ENCODE peak calls at places on chromosomes 4 and X, in eight cellular contexts. One of them, this sample, is unnamed.

GRCh38 chr4:153146031-153146430 is 58.2 kb upstream of the TRIM2 start:
- DNase-seq in Calu3: no peak
- DNase-seq in MCF 10A: no peak
- DNase-seq in tibial nerve: no peak
- DNase-seq in cardiac fibroblast: no peak
- DNase-seq in CD8-positive, alpha-beta T cell: no peak
- DNase-seq in WERI-Rb-1: no peak
- DNase-seq in endothelial cell: no peak
- DNase-seq in this sample: no peak

GRCh38 chr4:58776627-58777026 is 1666.4 kb upstream of the IGFBP7 start:
- DNase-seq in Calu3: no peak
- DNase-seq in tibial nerve: no peak
- DNase-seq in WERI-Rb-1: no peak
- DNase-seq in cardiac fibroblast: peak; percentile 1
- DNase-seq in MCF 10A: peak; percentile 21
- DNase-seq in CD8-positive, alpha-beta T cell: no peak
- DNase-seq in endothelial cell: no peak
- DNase-seq in this sample: no peak

GRCh38 chr4:115366390-115366789 is 253.0 kb upstream of the NDST4 start:
- DNase-seq in tibial nerve: no peak
- DNase-seq in CD8-positive, alpha-beta T cell: no peak
- DNase-seq in WERI-Rb-1: no peak
- DNase-seq in MCF 10A: no peak
- DNase-seq in cardiac fibroblast: no peak
- DNase-seq in endothelial cell: no peak
- DNase-seq in Calu3: no peak
- DNase-seq in this sample: no peak

GRCh38 chr4:72314869-72315268 is 254.2 kb downstream of the ADAMTS3 start:
- DNase-seq in cardiac fibroblast: peak; percentile 83
- DNase-seq in WERI-Rb-1: no peak
- DNase-seq in MCF 10A: peak; percentile 91
- DNase-seq in Calu3: no peak
- DNase-seq in tibial nerve: peak; percentile 19
- DNase-seq in endothelial cell: no peak
- DNase-seq in CD8-positive, alpha-beta T cell: no peak
- DNase-seq in this sample: no peak

GRCh38 chrX:153917814-153918213 is 8.2 kb downstream of the ARHGAP4 start:
- DNase-seq in CD8-positive, alpha-beta T cell: no peak
- DNase-seq in WERI-Rb-1: no peak
- DNase-seq in Calu3: no peak
- DNase-seq in cardiac fibroblast: no peak
- DNase-seq in endothelial cell: no peak
- DNase-seq in tibial nerve: no peak
- DNase-seq in MCF 10A: no peak
- DNase-seq in this sample: no peak

GRCh38 chr4:89755210-89755609 is 81.8 kb downstream of the SNCA start:
- DNase-seq in cardiac fibroblast: no peak
- DNase-seq in tibial nerve: no peak
- DNase-seq in Calu3: no peak
- DNase-seq in MCF 10A: peak; percentile 22
- DNase-seq in WERI-Rb-1: no peak
- DNase-seq in CD8-positive, alpha-beta T cell: no peak
- DNase-seq in endothelial cell: no peak
- DNase-seq in this sample: no peak

GRCh38 chr4:8130346-8131066 is 28.1 kb downstream of the ABLIM2 start:
- DNase-seq in CD8-positive, alpha-beta T cell: no peak
- DNase-seq in endothelial cell: no peak
- DNase-seq in cardiac fibroblast: no peak
- DNase-seq in tibial nerve: no peak
- DNase-seq in Calu3: no peak
- DNase-seq in MCF 10A: no peak
- DNase-seq in WERI-Rb-1: no peak
- DNase-seq in this sample: no peak

GRCh38 chr4:104425003-104425402 is 69.7 kb downstream of the CXXC4 start:
- DNase-seq in MCF 10A: no peak
- DNase-seq in Calu3: no peak
- DNase-seq in WERI-Rb-1: no peak
- DNase-seq in tibial nerve: no peak
- DNase-seq in cardiac fibroblast: no peak
- DNase-seq in endothelial cell: no peak
- DNase-seq in CD8-positive, alpha-beta T cell: no peak
- DNase-seq in this sample: no peak

GRCh38 chr4:124060261-124060918 is 652.1 kb downstream of the ANKRD50 start:
- DNase-seq in MCF 10A: peak; percentile 45
- DNase-seq in tibial nerve: peak; percentile 76
- DNase-seq in cardiac fibroblast: peak; percentile 93
- DNase-seq in Calu3: no peak
- DNase-seq in endothelial cell: no peak
- DNase-seq in CD8-positive, alpha-beta T cell: no peak
- DNase-seq in WERI-Rb-1: no peak
- DNase-seq in this sample: no peak

GRCh38 chr4:86432552-86433134 is 72.8 kb upstream of the MAPK10 start:
- DNase-seq in CD8-positive, alpha-beta T cell: no peak
- DNase-seq in WERI-Rb-1: no peak
- DNase-seq in tibial nerve: no peak
- DNase-seq in Calu3: no peak
- DNase-seq in endothelial cell: no peak
- DNase-seq in MCF 10A: no peak
- DNase-seq in cardiac fibroblast: no peak
- DNase-seq in this sample: no peak

GRCh38 chr4:186566068-186566467 is 10.7 kb upstream of the MTNR1A start:
- DNase-seq in Calu3: no peak
- DNase-seq in tibial nerve: no peak
- DNase-seq in CD8-positive, alpha-beta T cell: no peak
- DNase-seq in WERI-Rb-1: no peak
- DNase-seq in cardiac fibroblast: no peak
- DNase-seq in MCF 10A: no peak
- DNase-seq in endothelial cell: no peak
- DNase-seq in this sample: no peak

GRCh38 chrX:18883234-18883960 is 100.5 kb downstream of the PHKA2 start:
- DNase-seq in cardiac fibroblast: no peak
- DNase-seq in CD8-positive, alpha-beta T cell: no peak
- DNase-seq in tibial nerve: no peak
- DNase-seq in WERI-Rb-1: no peak
- DNase-seq in endothelial cell: no peak
- DNase-seq in MCF 10A: peak; percentile 37
- DNase-seq in Calu3: no peak
- DNase-seq in this sample: no peak

GRCh38 chr4:43264730-43265129 is 372.2 kb downstream of the GRXCR1 start:
- DNase-seq in WERI-Rb-1: no peak
- DNase-seq in cardiac fibroblast: no peak
- DNase-seq in Calu3: no peak
- DNase-seq in endothelial cell: no peak
- DNase-seq in CD8-positive, alpha-beta T cell: no peak
- DNase-seq in MCF 10A: no peak
- DNase-seq in tibial nerve: no peak
- DNase-seq in this sample: no peak

GRCh38 chrX:46298821-46299220 is 246.4 kb downstream of the ZNF674 start:
- DNase-seq in endothelial cell: no peak
- DNase-seq in WERI-Rb-1: no peak
- DNase-seq in Calu3: no peak
- DNase-seq in tibial nerve: no peak
- DNase-seq in MCF 10A: no peak
- DNase-seq in CD8-positive, alpha-beta T cell: no peak
- DNase-seq in cardiac fibroblast: peak; percentile 51
- DNase-seq in this sample: no peak

GRCh38 chr4:138158746-138159297 is 83.3 kb downstream of the SLC7A11 start:
- DNase-seq in endothelial cell: no peak
- DNase-seq in Calu3: no peak
- DNase-seq in tibial nerve: no peak
- DNase-seq in cardiac fibroblast: peak; percentile 76
- DNase-seq in MCF 10A: peak; percentile 33
- DNase-seq in CD8-positive, alpha-beta T cell: no peak
- DNase-seq in WERI-Rb-1: no peak
- DNase-seq in this sample: no peak

GRCh38 chr4:47858012-47858411 is 20.1 kb upstream of the CORIN start:
- DNase-seq in cardiac fibroblast: no peak
- DNase-seq in Calu3: no peak
- DNase-seq in CD8-positive, alpha-beta T cell: no peak
- DNase-seq in endothelial cell: no peak
- DNase-seq in tibial nerve: no peak
- DNase-seq in MCF 10A: no peak
- DNase-seq in WERI-Rb-1: no peak
- DNase-seq in this sample: no peak

GRCh38 chrX:11431833-11432232 is 138.6 kb downstream of the AMELX start:
- DNase-seq in tibial nerve: no peak
- DNase-seq in cardiac fibroblast: no peak
- DNase-seq in WERI-Rb-1: no peak
- DNase-seq in MCF 10A: no peak
- DNase-seq in Calu3: no peak
- DNase-seq in endothelial cell: no peak
- DNase-seq in CD8-positive, alpha-beta T cell: no peak
- DNase-seq in this sample: no peak

GRCh38 chr4:123025398-123025797 is 103.0 kb upstream of the NUDT6 start:
- DNase-seq in CD8-positive, alpha-beta T cell: no peak
- DNase-seq in MCF 10A: no peak
- DNase-seq in cardiac fibroblast: no peak
- DNase-seq in endothelial cell: no peak
- DNase-seq in tibial nerve: no peak
- DNase-seq in WERI-Rb-1: no peak
- DNase-seq in Calu3: no peak
- DNase-seq in this sample: no peak

GRCh38 chr4:56909083-56909981 is 1.6 kb downstream of the REST start:
- DNase-seq in CD8-positive, alpha-beta T cell: peak; percentile 34
- DNase-seq in WERI-Rb-1: peak; percentile 28
- DNase-seq in Calu3: peak; percentile 17
- DNase-seq in endothelial cell: peak; percentile 51
- DNase-seq in MCF 10A: peak; percentile 52
- DNase-seq in tibial nerve: peak; percentile 24
- DNase-seq in cardiac fibroblast: peak; percentile 56
- DNase-seq in this sample: no peak

GRCh38 chrX:13659057-13659456 is 6.1 kb downstream of the TCEANC start:
- DNase-seq in tibial nerve: no peak
- DNase-seq in endothelial cell: no peak
- DNase-seq in Calu3: no peak
- DNase-seq in MCF 10A: peak; percentile 92
- DNase-seq in cardiac fibroblast: peak; percentile 87
- DNase-seq in CD8-positive, alpha-beta T cell: no peak
- DNase-seq in WERI-Rb-1: no peak
- DNase-seq in this sample: no peak

GRCh38 chrX:13662537-13662841 is 9.5 kb downstream of the TCEANC start:
- DNase-seq in CD8-positive, alpha-beta T cell: no peak
- DNase-seq in endothelial cell: no peak
- DNase-seq in cardiac fibroblast: peak; percentile 41
- DNase-seq in Calu3: no peak
- DNase-seq in MCF 10A: peak; percentile 39
- DNase-seq in WERI-Rb-1: no peak
- DNase-seq in tibial nerve: peak; percentile 11
- DNase-seq in this sample: no peak

GRCh38 chrX:13664026-13664425 is 11.1 kb downstream of the TCEANC start:
- DNase-seq in endothelial cell: no peak
- DNase-seq in WERI-Rb-1: no peak
- DNase-seq in MCF 10A: no peak
- DNase-seq in tibial nerve: no peak
- DNase-seq in Calu3: no peak
- DNase-seq in CD8-positive, alpha-beta T cell: no peak
- DNase-seq in cardiac fibroblast: no peak
- DNase-seq in this sample: no peak

GRCh38 chrX:13661735-13662536 is 9.0 kb downstream of the TCEANC start:
- DNase-seq in MCF 10A: no peak
- DNase-seq in cardiac fibroblast: no peak
- DNase-seq in tibial nerve: no peak
- DNase-seq in CD8-positive, alpha-beta T cell: no peak
- DNase-seq in Calu3: no peak
- DNase-seq in WERI-Rb-1: no peak
- DNase-seq in endothelial cell: no peak
- DNase-seq in this sample: no peak

DNA sequence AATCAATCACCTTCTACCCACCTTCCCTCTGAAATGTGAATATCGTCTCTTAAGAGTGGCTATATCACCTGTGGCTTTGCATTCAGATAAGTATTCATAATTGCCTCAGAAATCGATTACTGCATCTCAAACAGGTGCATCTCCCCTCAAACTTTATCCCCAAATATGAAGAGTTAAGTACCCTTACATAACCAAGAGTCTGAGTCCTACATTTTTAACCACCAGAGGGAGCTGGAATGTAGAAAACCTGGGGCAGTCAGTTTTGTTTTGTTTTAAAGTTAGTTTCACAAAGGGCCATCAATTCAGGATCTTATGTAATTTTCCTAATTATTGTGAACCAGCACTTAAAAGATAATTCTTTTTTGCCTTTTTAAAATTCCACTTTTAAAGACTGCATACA is 5.7 kb downstream of the TCEANC start:
- DNase-seq in endothelial cell: no peak
- DNase-seq in Calu3: peak; percentile 23
- DNase-seq in WERI-Rb-1: no peak
- DNase-seq in MCF 10A: peak; percentile 79
- DNase-seq in CD8-positive, alpha-beta T cell: no peak
- DNase-seq in tibial nerve: peak; percentile 49
- DNase-seq in cardiac fibroblast: peak; percentile 77
- DNase-seq in this sample: no peak
- TF ChIP-seq CTCF in endothelial cell: peak; percentile 62
- TF ChIP-seq CTCF in Calu3: peak; percentile 44
- TF ChIP-seq CTCF in WERI-Rb-1: peak; percentile 43
- TF ChIP-seq CTCF in MCF 10A: peak; percentile 66
- TF ChIP-seq CTCF in CD8-positive, alpha-beta T cell: peak; percentile 48
- TF ChIP-seq CTCF in tibial nerve: peak; percentile 85
- TF ChIP-seq CTCF in cardiac fibroblast: peak; percentile 51
- TF ChIP-seq CTCF in this sample: peak; percentile 52

DNA sequence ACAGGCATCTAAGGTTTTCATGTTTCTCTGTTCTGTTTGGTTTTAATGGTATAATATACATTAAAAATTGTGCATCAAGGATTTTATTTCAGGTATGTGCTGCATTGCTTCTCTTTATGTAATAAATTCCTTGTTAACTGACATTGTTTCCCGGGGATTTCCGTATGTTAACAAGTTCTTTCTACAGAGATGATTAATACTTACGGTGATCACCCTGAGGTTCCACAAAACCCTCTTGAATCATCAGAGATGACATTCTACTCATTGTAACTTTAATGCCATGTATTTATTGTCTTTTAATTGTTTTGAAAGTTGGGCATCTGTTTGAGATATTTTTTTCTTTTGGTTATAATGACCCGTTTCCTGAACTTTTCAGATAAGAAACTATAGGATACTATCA is 37.5 kb downstream of the ARHGAP10 start:
- DNase-seq in tibial nerve: no peak
- DNase-seq in endothelial cell: no peak
- DNase-seq in Calu3: no peak
- DNase-seq in cardiac fibroblast: peak; percentile 66
- DNase-seq in WERI-Rb-1: no peak
- DNase-seq in CD8-positive, alpha-beta T cell: no peak
- DNase-seq in MCF 10A: peak; percentile 42
- DNase-seq in this sample: no peak
- TF ChIP-seq CTCF in tibial nerve: no peak
- TF ChIP-seq CTCF in endothelial cell: no peak
- TF ChIP-seq CTCF in Calu3: no peak
- TF ChIP-seq CTCF in cardiac fibroblast: no peak
- TF ChIP-seq CTCF in WERI-Rb-1: no peak
- TF ChIP-seq CTCF in CD8-positive, alpha-beta T cell: no peak
- TF ChIP-seq CTCF in MCF 10A: no peak
- TF ChIP-seq CTCF in this sample: no peak

GRCh38 chr4:141702472-141703182 is 66.2 kb downstream of the IL15 start:
- DNase-seq in WERI-Rb-1: no peak
- DNase-seq in endothelial cell: no peak
- DNase-seq in CD8-positive, alpha-beta T cell: no peak
- DNase-seq in cardiac fibroblast: peak; percentile 30
- DNase-seq in MCF 10A: peak; percentile 22
- DNase-seq in Calu3: peak; percentile 13
- DNase-seq in tibial nerve: no peak
- DNase-seq in this sample: no peak
- TF ChIP-seq CTCF in WERI-Rb-1: peak; percentile 41
- TF ChIP-seq CTCF in endothelial cell: no peak
- TF ChIP-seq CTCF in CD8-positive, alpha-beta T cell: no peak
- TF ChIP-seq CTCF in cardiac fibroblast: no peak
- TF ChIP-seq CTCF in MCF 10A: no peak
- TF ChIP-seq CTCF in Calu3: no peak
- TF ChIP-seq CTCF in tibial nerve: no peak
- TF ChIP-seq CTCF in this sample: no peak

GRCh38 chr4:73620115-73620792 is at the start of gene RASSF6:
- DNase-seq in MCF 10A: peak; percentile 63
- DNase-seq in tibial nerve: no peak
- DNase-seq in WERI-Rb-1: peak; percentile 66
- DNase-seq in cardiac fibroblast: no peak
- DNase-seq in Calu3: peak; percentile 91
- DNase-seq in endothelial cell: peak; percentile 34
- DNase-seq in CD8-positive, alpha-beta T cell: no peak
- DNase-seq in this sample: no peak
- TF ChIP-seq CTCF in MCF 10A: no peak
- TF ChIP-seq CTCF in tibial nerve: no peak
- TF ChIP-seq CTCF in WERI-Rb-1: no peak
- TF ChIP-seq CTCF in cardiac fibroblast: no peak
- TF ChIP-seq CTCF in Calu3: no peak
- TF ChIP-seq CTCF in endothelial cell: no peak
- TF ChIP-seq CTCF in CD8-positive, alpha-beta T cell: no peak
- TF ChIP-seq CTCF in this sample: no peak